ENCODE peak calls at places on chromosome 4, in five cellular contexts. One of them, this sample, is unnamed.

GRCh38 chr4:73187325-73187724 is 71.3 kb downstream of the ANKRD17 start:
- DNase-seq in H1: no peak
- DNase-seq in mesenchymal stem cell: peak
- DNase-seq in trophoblast cell: no peak
- DNase-seq in H9: no peak
- DNase-seq in this sample: no peak

GRCh38 chr4:180832086-180832485 is 1411.1 kb upstream of the TENM3 start:
- DNase-seq in H1: no peak
- DNase-seq in mesenchymal stem cell: peak
- DNase-seq in trophoblast cell: no peak
- DNase-seq in H9: no peak
- DNase-seq in this sample: no peak

GRCh38 chr4:35965300-35965699 is 279.0 kb downstream of the ARAP2 start:
- DNase-seq in H1: no peak
- DNase-seq in mesenchymal stem cell: no peak
- DNase-seq in trophoblast cell: no peak
- DNase-seq in H9: no peak
- DNase-seq in this sample: no peak

GRCh38 chr4:139814285-139815015 is 148.8 kb downstream of the MGST2 start:
- DNase-seq in H1: no peak
- DNase-seq in mesenchymal stem cell: peak
- DNase-seq in trophoblast cell: no peak
- DNase-seq in H9: no peak
- DNase-seq in this sample: no peak

GRCh38 chr4:146159384-146160058 is 16.0 kb upstream of the LSM6 start:
- DNase-seq in H1: no peak
- DNase-seq in mesenchymal stem cell: no peak
- DNase-seq in trophoblast cell: no peak
- DNase-seq in H9: no peak
- DNase-seq in this sample: no peak

GRCh38 chr4:101346312-101346561 is 1.1 kb downstream of the PPP3CA start:
- DNase-seq in H1: no peak
- DNase-seq in mesenchymal stem cell: no peak
- DNase-seq in trophoblast cell: no peak
- DNase-seq in H9: no peak
- DNase-seq in this sample: no peak

GRCh38 chr4:105990933-105991332 is 95.7 kb downstream of the NPNT start:
- DNase-seq in H1: no peak
- DNase-seq in mesenchymal stem cell: peak
- DNase-seq in trophoblast cell: peak
- DNase-seq in H9: no peak
- DNase-seq in this sample: no peak

GRCh38 chr4:142705820-142706219 is 140.3 kb downstream of the INPP4B start:
- DNase-seq in H1: no peak
- DNase-seq in mesenchymal stem cell: no peak
- DNase-seq in trophoblast cell: no peak
- DNase-seq in H9: no peak
- DNase-seq in this sample: no peak

GRCh38 chr4:118682928-118683327 is 2.3 kb upstream of the METTL14 start:
- DNase-seq in H1: no peak
- DNase-seq in mesenchymal stem cell: peak
- DNase-seq in trophoblast cell: no peak
- DNase-seq in H9: no peak
- DNase-seq in this sample: no peak

GRCh38 chr4:128711361-128711760 is 98.1 kb upstream of the JADE1 start:
- DNase-seq in H1: no peak
- DNase-seq in mesenchymal stem cell: peak
- DNase-seq in trophoblast cell: no peak
- DNase-seq in H9: no peak
- DNase-seq in this sample: no peak

GRCh38 chr4:115938764-115939443 is 825.5 kb upstream of the NDST4 start:
- DNase-seq in H1: no peak
- DNase-seq in mesenchymal stem cell: no peak
- DNase-seq in trophoblast cell: no peak
- DNase-seq in H9: no peak
- DNase-seq in this sample: no peak

GRCh38 chr4:11471613-11472012 is 42.9 kb upstream of the HS3ST1 start:
- DNase-seq in H1: no peak
- DNase-seq in mesenchymal stem cell: no peak
- DNase-seq in trophoblast cell: no peak
- DNase-seq in H9: no peak
- DNase-seq in this sample: no peak

GRCh38 chr4:127631420-127631819 is 1.3 kb upstream of the INTU start:
- DNase-seq in H1: no peak
- DNase-seq in mesenchymal stem cell: no peak
- DNase-seq in trophoblast cell: no peak
- DNase-seq in H9: no peak
- DNase-seq in this sample: no peak

GRCh38 chr4:137655286-137655685 is 123.0 kb upstream of the PCDH18 start:
- DNase-seq in H1: no peak
- DNase-seq in mesenchymal stem cell: peak
- DNase-seq in trophoblast cell: no peak
- DNase-seq in H9: no peak
- DNase-seq in this sample: no peak

GRCh38 chr4:78565971-78566372 is 14.4 kb downstream of the ANXA3 start:
- DNase-seq in H1: no peak
- DNase-seq in mesenchymal stem cell: peak
- DNase-seq in trophoblast cell: peak
- DNase-seq in H9: no peak
- DNase-seq in this sample: no peak

GRCh38 chr4:122842984-122843531 is 16.4 kb downstream of the FGF2 start:
- DNase-seq in H1: peak
- DNase-seq in mesenchymal stem cell: peak
- DNase-seq in trophoblast cell: no peak
- DNase-seq in H9: no peak
- DNase-seq in this sample: no peak
- H2BK12ac ChIP-seq in H1: no peak
- H2BK12ac ChIP-seq in mesenchymal stem cell: peak
- H2BK12ac ChIP-seq in trophoblast cell: no peak
- H2BK12ac ChIP-seq in H9: no peak
- H2BK12ac ChIP-seq in this sample: no peak

DNA sequence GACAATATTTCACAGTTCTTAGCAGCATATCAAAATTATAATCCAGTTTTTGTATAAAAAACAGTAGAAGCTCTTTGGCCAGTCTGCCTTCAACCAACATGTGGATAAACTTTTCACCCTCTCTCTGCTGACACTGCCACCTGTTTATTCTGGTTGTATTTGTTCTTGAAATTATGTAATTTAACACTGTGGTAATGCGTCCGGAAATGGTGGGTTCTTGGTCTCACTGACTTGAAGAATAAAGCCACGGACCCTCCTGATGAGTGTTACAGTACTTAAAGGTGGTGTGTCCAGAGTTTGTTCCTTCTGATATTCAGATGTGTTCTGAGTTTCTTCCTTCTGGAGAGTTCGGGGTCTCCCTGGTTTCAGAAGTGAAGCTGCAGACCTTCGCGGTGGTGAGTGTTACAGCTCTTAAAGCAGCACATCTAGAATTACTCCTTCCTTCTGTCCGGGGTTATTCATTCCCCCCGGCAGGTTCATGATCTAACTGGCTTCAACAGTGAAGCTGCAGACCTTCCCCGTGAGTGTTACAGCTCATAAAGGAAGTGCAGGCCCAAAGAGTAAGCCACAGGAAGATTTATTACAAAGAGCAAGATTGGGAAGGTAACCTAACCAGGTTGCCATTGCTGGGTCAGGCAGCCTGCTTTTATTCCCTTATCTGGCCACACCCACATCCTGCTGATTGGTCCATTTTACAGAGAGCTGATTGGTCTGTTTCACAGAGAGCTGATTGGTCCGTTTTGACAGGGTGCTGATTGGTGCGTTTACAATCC is 15.7 kb downstream of the FAM184B start:
- DNase-seq in H1: no peak
- DNase-seq in mesenchymal stem cell: no peak
- DNase-seq in trophoblast cell: no peak
- DNase-seq in H9: no peak
- DNase-seq in this sample: no peak
- H2BK12ac ChIP-seq in H1: no peak
- H2BK12ac ChIP-seq in mesenchymal stem cell: no peak
- H2BK12ac ChIP-seq in trophoblast cell: no peak
- H2BK12ac ChIP-seq in H9: no peak
- H2BK12ac ChIP-seq in this sample: no peak

GRCh38 chr4:89072921-89073320 is 15.9 kb upstream of the FAM13A start:
- DNase-seq in H1: no peak
- DNase-seq in mesenchymal stem cell: no peak
- DNase-seq in trophoblast cell: no peak
- DNase-seq in H9: no peak
- DNase-seq in this sample: no peak

GRCh38 chr4:89078300-89078699 is 21.3 kb upstream of the FAM13A start:
- DNase-seq in H1: no peak
- DNase-seq in mesenchymal stem cell: no peak
- DNase-seq in trophoblast cell: no peak
- DNase-seq in H9: no peak
- DNase-seq in this sample: no peak

DNA sequence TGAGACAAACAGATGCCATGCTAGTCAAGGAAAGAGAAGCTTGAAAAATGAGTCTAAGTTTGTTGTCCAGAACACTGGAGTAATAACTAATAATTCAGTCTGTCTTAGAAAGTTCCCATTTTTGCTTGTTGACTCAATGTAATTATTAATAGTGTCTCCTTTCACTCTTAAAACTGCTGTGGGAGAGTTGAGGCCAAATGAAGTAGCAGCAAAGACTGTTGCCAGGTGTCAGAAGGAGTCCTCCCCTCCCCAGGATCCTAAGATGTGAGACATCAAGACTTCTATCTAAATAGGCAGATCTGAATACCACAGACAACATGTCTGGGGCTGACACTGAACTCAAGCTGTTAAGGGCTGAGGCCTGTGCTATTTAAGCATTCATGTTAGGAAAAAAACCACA is 20.8 kb upstream of the FAM13A start:
- DNase-seq in H1: no peak
- DNase-seq in mesenchymal stem cell: no peak
- DNase-seq in trophoblast cell: no peak
- DNase-seq in H9: no peak
- DNase-seq in this sample: no peak
- H2BK12ac ChIP-seq in H1: no peak
- H2BK12ac ChIP-seq in mesenchymal stem cell: no peak
- H2BK12ac ChIP-seq in trophoblast cell: no peak
- H2BK12ac ChIP-seq in H9: no peak
- H2BK12ac ChIP-seq in this sample: no peak

GRCh38 chr4:8609406-8609805 is 16.8 kb downstream of the CPZ start:
- DNase-seq in H1: no peak
- DNase-seq in mesenchymal stem cell: no peak
- DNase-seq in trophoblast cell: no peak
- DNase-seq in H9: no peak
- DNase-seq in this sample: no peak
- H2BK12ac ChIP-seq in H1: no peak
- H2BK12ac ChIP-seq in mesenchymal stem cell: no peak
- H2BK12ac ChIP-seq in trophoblast cell: no peak
- H2BK12ac ChIP-seq in H9: no peak
- H2BK12ac ChIP-seq in this sample: peak

GRCh38 chr4:93178279-93178678 is 650.3 kb upstream of the ATOH1 start:
- DNase-seq in H1: no peak
- DNase-seq in mesenchymal stem cell: no peak
- DNase-seq in trophoblast cell: peak
- DNase-seq in H9: no peak
- DNase-seq in this sample: no peak
- H2BK12ac ChIP-seq in H1: no peak
- H2BK12ac ChIP-seq in mesenchymal stem cell: no peak
- H2BK12ac ChIP-seq in trophoblast cell: no peak
- H2BK12ac ChIP-seq in H9: no peak
- H2BK12ac ChIP-seq in this sample: no peak

DNA sequence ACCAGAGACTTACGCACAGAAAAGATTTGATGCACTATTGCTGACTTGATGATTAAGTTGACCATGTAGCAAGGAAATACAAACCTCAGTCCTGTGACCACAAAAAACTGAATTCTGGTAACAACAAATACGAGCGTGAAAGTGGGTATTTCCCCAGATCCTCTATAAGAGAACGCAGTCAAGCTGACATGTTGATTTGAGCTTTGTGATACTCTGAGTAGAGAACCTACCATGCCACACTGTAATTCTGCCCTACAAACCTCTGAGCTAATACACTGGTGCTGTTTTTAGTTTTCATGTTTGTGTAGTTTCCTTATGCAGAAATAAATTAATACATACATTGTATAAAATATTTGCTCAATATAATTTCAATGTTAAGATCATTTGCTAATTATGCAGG is 565.6 kb upstream of the EPHA5 start:
- DNase-seq in H1: no peak
- DNase-seq in mesenchymal stem cell: no peak
- DNase-seq in trophoblast cell: no peak
- DNase-seq in H9: no peak
- DNase-seq in this sample: no peak
- H2BK12ac ChIP-seq in H1: no peak
- H2BK12ac ChIP-seq in mesenchymal stem cell: no peak
- H2BK12ac ChIP-seq in trophoblast cell: no peak
- H2BK12ac ChIP-seq in H9: no peak
- H2BK12ac ChIP-seq in this sample: no peak

GRCh38 chr4:42143996-42144395 is 8.5 kb downstream of the BEND4 start:
- DNase-seq in H1: no peak
- DNase-seq in mesenchymal stem cell: no peak
- DNase-seq in trophoblast cell: no peak
- DNase-seq in H9: no peak
- DNase-seq in this sample: no peak
- H2BK12ac ChIP-seq in H1: no peak
- H2BK12ac ChIP-seq in mesenchymal stem cell: no peak
- H2BK12ac ChIP-seq in trophoblast cell: no peak
- H2BK12ac ChIP-seq in H9: no peak
- H2BK12ac ChIP-seq in this sample: no peak

GRCh38 chr4:84502333-84502954 is 3.4 kb upstream of the NKX6-1 start:
- DNase-seq in H1: no peak
- DNase-seq in mesenchymal stem cell: no peak
- DNase-seq in trophoblast cell: no peak
- DNase-seq in H9: no peak
- DNase-seq in this sample: no peak

GRCh38 chr4:84501721-84502267 is 2.7 kb upstream of the NKX6-1 start:
- DNase-seq in H1: peak
- DNase-seq in mesenchymal stem cell: no peak
- DNase-seq in trophoblast cell: no peak
- DNase-seq in H9: peak
- DNase-seq in this sample: no peak

GRCh38 chr4:84503495-84504437 is 4.7 kb upstream of the NKX6-1 start:
- DNase-seq in H1: no peak
- DNase-seq in mesenchymal stem cell: peak
- DNase-seq in trophoblast cell: peak
- DNase-seq in H9: no peak
- DNase-seq in this sample: no peak

GRCh38 chr4:84501197-84501492 is 2.1 kb upstream of the NKX6-1 start:
- DNase-seq in H1: no peak
- DNase-seq in mesenchymal stem cell: no peak
- DNase-seq in trophoblast cell: no peak
- DNase-seq in H9: peak
- DNase-seq in this sample: no peak

DNA sequence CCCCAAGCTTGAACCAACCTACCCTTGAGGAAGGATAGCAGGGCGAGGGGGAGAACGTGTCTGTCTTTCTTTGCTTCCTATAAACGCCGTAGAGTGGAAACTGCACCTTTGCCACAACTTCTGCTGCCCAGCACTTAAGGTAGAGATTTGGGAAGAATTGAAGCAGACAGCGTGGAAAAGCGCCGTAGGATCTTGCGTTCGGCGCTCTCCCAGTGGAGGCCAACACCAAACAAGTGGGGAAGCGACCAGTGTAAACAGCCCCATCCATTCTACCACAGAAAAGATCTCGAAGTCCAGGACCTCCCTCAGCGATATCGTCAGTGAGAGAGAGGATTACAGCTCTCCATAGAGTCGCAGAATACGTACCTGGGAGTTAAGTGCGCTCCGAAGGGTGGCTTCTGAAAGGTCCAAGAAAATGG is 3.9 kb upstream of the NKX6-1 start:
- DNase-seq in H1: no peak
- DNase-seq in mesenchymal stem cell: no peak
- DNase-seq in trophoblast cell: no peak
- DNase-seq in H9: no peak
- DNase-seq in this sample: no peak
- H2BK12ac ChIP-seq in H1: peak
- H2BK12ac ChIP-seq in mesenchymal stem cell: no peak
- H2BK12ac ChIP-seq in trophoblast cell: no peak
- H2BK12ac ChIP-seq in H9: no peak
- H2BK12ac ChIP-seq in this sample: no peak

This sample was measured in neuronal stem cell.